ENCODE peak calls at places on chromosomes 4 and X, in nine cellular contexts. P is GM23248; J is HCEC 1CT; W is occipital lobe; N is nephron progenitor cell; A is stimulated activated CD4-positive, alpha-beta T cell treated with anti-CD3 and anti-CD28 coated beads, Interleukin-4, amount 100 ng/mL, for 4 hours; L is stimulated activated CD8-positive, alpha-beta memory T cell treated with anti-CD3 and anti-CD28 coated beads, Interleukin-15, amount 100 ng/mL, for 24 hours; U is ACHN; G is posterior vena cava. E is an unnamed sample.

GRCh38 chr4:39469429-39470077 is 10.7 kb downstream of the LIAS start:
- DNase-seq in U (peak), N (peak), J (peak), G (no peak), W (no peak), A (no peak), L (no peak), P (peak), E (peak)

GRCh38 chr4:104592894-104593470 is 98.3 kb upstream of the CXXC4 start:
- DNase-seq in L (no peak), U (no peak), W (no peak), N (no peak), G (no peak), J (no peak), A (no peak), P (no peak), E (no peak)

GRCh38 chr4:168654206-168655174 is 157.6 kb downstream of the PALLD start:
- DNase-seq in L (no peak), P (no peak), U (no peak), A (no peak), G (no peak), J (no peak), N (no peak), W (no peak), E (no peak)

GRCh38 chr4:72006576-72006975 is 25.2 kb upstream of the NPFFR2 start:
- DNase-seq in N (no peak), L (no peak), A (no peak), J (peak), W (no peak), P (peak), U (peak), G (no peak), E (peak)

GRCh38 chr4:41715155-41715554 is 33.4 kb downstream of the PHOX2B start:
- DNase-seq in P (no peak), U (no peak), A (no peak), G (no peak), L (no peak), N (no peak), J (no peak), W (no peak), E (no peak)

GRCh38 chr4:184355111-184355604 is 119.2 kb downstream of the IRF2 start:
- DNase-seq in N (no peak), P (peak), G (no peak), J (peak), A (no peak), W (no peak), U (peak), L (no peak), E (peak)

GRCh38 chr4:168710353-168710946 is 213.6 kb downstream of the PALLD start:
- DNase-seq in G (no peak), J (peak), N (no peak), U (peak), A (no peak), P (peak), W (no peak), L (no peak), E (peak)

GRCh38 chrX:56343664-56344063 is 111.5 kb downstream of the KLF8 start:
- DNase-seq in U (no peak), L (no peak), W (no peak), G (no peak), N (no peak), A (no peak), J (no peak), P (no peak), E (no peak)

GRCh38 chr4:180116840-180117239 is 2126.4 kb upstream of the TENM3 start:
- DNase-seq in P (no peak), U (no peak), W (no peak), J (no peak), L (no peak), A (no peak), G (no peak), N (no peak), E (no peak)

GRCh38 chrX:13742397-13743176 is 8.0 kb downstream of the OFD1 start:
- DNase-seq in G (no peak), N (no peak), U (no peak), A (peak), P (no peak), W (no peak), J (no peak), L (no peak), E (no peak)

GRCh38 chr4:148539387-148539786 is 97.2 kb upstream of the NR3C2 start:
- DNase-seq in J (no peak), W (no peak), L (no peak), G (no peak), A (no peak), U (no peak), P (no peak), N (no peak), E (no peak)

GRCh38 chr4:117971406-117971805 is 62.9 kb upstream of the NDST3 start:
- DNase-seq in J (no peak), W (no peak), U (no peak), P (peak), A (no peak), G (no peak), L (no peak), N (no peak), E (no peak)

GRCh38 chrX:2371026-2371778 is 129.6 kb downstream of the DHRSX start:
- DNase-seq in A (no peak), W (no peak), J (no peak), P (no peak), U (no peak), G (no peak), L (no peak), N (no peak), E (no peak)

GRCh38 chr4:176782794-176783193 is 9.9 kb downstream of the VEGFC start:
- DNase-seq in A (no peak), J (no peak), N (no peak), P (peak), W (no peak), U (no peak), G (no peak), L (no peak), E (no peak)

GRCh38 chr4:5827108-5828004 is 65.5 kb downstream of the CRMP1 start:
- DNase-seq in W (no peak), A (no peak), P (peak), L (no peak), G (peak), N (no peak), U (no peak), J (peak), E (no peak)

GRCh38 chr4:66769436-66769835 is 775.9 kb downstream of the CENPC start:
- DNase-seq in W (no peak), N (no peak), U (no peak), A (no peak), L (no peak), J (no peak), P (no peak), G (no peak), E (no peak)

GRCh38 chr4:89847571-89848325 is 10.8 kb upstream of the SNCA start:
- DNase-seq in A (no peak), W (no peak), G (no peak), P (no peak), N (peak), L (no peak), U (no peak), J (no peak), E (no peak)

GRCh38 chrX:38837389-38837788 is 36.1 kb downstream of the MID1IP1 start:
- DNase-seq in G (no peak), J (peak), W (no peak), P (no peak), N (no peak), U (no peak), A (no peak), L (no peak), E (no peak)

GRCh38 chr4:102420563-102421221 is 75.4 kb upstream of the SLC39A8 start:
- DNase-seq in A (no peak), P (peak), L (no peak), G (no peak), J (no peak), W (no peak), U (no peak), N (no peak), E (no peak)

GRCh38 chr4:19711871-19712270 is 539.8 kb upstream of the SLIT2 start:
- DNase-seq in P (peak), U (peak), W (no peak), L (no peak), N (no peak), J (peak), A (no peak), G (no peak), E (no peak)

GRCh38 chr4:107890779-107891178 is 40.6 kb upstream of the CYP2U1 start:
- DNase-seq in N (no peak), U (no peak), L (no peak), W (no peak), J (no peak), P (no peak), G (no peak), A (no peak), E (no peak)

GRCh38 chr4:67539830-67540229 is 5.5 kb downstream of the CENPC start:
- DNase-seq in L (no peak), W (no peak), P (no peak), U (no peak), N (no peak), A (no peak), J (no peak), G (no peak), E (no peak)

GRCh38 chr4:70724463-70724862 is 2.7 kb downstream of the RUFY3 start:
- DNase-seq in G (no peak), N (no peak), J (no peak), W (no peak), U (no peak), L (no peak), A (no peak), P (no peak), E (no peak)

GRCh38 chr4:128574706-128575105 is 234.8 kb upstream of the JADE1 start:
- DNase-seq in A (peak), L (no peak), N (peak), J (peak), G (no peak), U (peak), W (peak), P (peak), E (peak)